ENCODE peak calls at places on chromosomes 1 and 21, in five cellular contexts. One of them, this sample, is unnamed.

GRCh38 chr1:167627865-167628641 is 2.0 kb upstream of the RCSD1 start:
- DNase-seq in heart right ventricle: no peak
- DNase-seq in psoas muscle: peak; percentile 62
- DNase-seq in AG04450: no peak
- DNase-seq in DND-41: peak; percentile 94
- DNase-seq in this sample: no peak

GRCh38 chr1:87292684-87293493 is 35.8 kb upstream of the LMO4 start:
- DNase-seq in AG04450: peak; percentile 27
- DNase-seq in DND-41: peak; percentile 63
- DNase-seq in psoas muscle: no peak
- DNase-seq in heart right ventricle: peak; percentile 66
- DNase-seq in this sample: peak; percentile 53

GRCh38 chr1:21284206-21285137 is 5.8 kb downstream of the ECE1 start:
- DNase-seq in AG04450: no peak
- DNase-seq in psoas muscle: no peak
- DNase-seq in DND-41: no peak
- DNase-seq in heart right ventricle: no peak
- DNase-seq in this sample: no peak

GRCh38 chr1:15945011-15945831 is 30.7 kb downstream of the ZBTB17 start:
- DNase-seq in AG04450: no peak
- DNase-seq in heart right ventricle: no peak
- DNase-seq in psoas muscle: no peak
- DNase-seq in DND-41: peak; percentile 5
- DNase-seq in this sample: no peak

GRCh38 chr1:82225407-82226197 is 424.9 kb downstream of the ADGRL2 start:
- DNase-seq in DND-41: no peak
- DNase-seq in psoas muscle: no peak
- DNase-seq in heart right ventricle: no peak
- DNase-seq in AG04450: no peak
- DNase-seq in this sample: peak; percentile 5

GRCh38 chr21:18030248-18030647 is 211.1 kb upstream of the C21orf91 start:
- DNase-seq in AG04450: no peak
- DNase-seq in heart right ventricle: no peak
- DNase-seq in DND-41: no peak
- DNase-seq in psoas muscle: no peak
- DNase-seq in this sample: no peak

GRCh38 chr1:226660410-226661182 is 78.5 kb downstream of the ITPKB start:
- DNase-seq in psoas muscle: peak; percentile 64
- DNase-seq in DND-41: no peak
- DNase-seq in AG04450: no peak
- DNase-seq in heart right ventricle: peak; percentile 72
- DNase-seq in this sample: no peak

GRCh38 chr21:29805110-29805509 is 134.7 kb downstream of the GRIK1 start:
- DNase-seq in DND-41: no peak
- DNase-seq in psoas muscle: no peak
- DNase-seq in AG04450: no peak
- DNase-seq in heart right ventricle: no peak
- DNase-seq in this sample: no peak

GRCh38 chr1:65393345-65393744 is 27.1 kb upstream of the LEPR start:
- DNase-seq in psoas muscle: no peak
- DNase-seq in DND-41: no peak
- DNase-seq in AG04450: no peak
- DNase-seq in heart right ventricle: no peak
- DNase-seq in this sample: peak; percentile 14

GRCh38 chr21:44892536-44893277 is 19.2 kb upstream of the PTTG1IP start:
- DNase-seq in DND-41: peak; percentile 77
- DNase-seq in heart right ventricle: peak; percentile 62
- DNase-seq in AG04450: no peak
- DNase-seq in psoas muscle: peak; percentile 80
- DNase-seq in this sample: peak; percentile 44

GRCh38 chr1:53071915-53072314 is 9.9 kb downstream of the PODN start:
- DNase-seq in psoas muscle: no peak
- DNase-seq in heart right ventricle: no peak
- DNase-seq in DND-41: no peak
- DNase-seq in AG04450: no peak
- DNase-seq in this sample: no peak

GRCh38 chr21:16082038-16082816 is 352.4 kb downstream of the USP25 start:
- DNase-seq in heart right ventricle: no peak
- DNase-seq in DND-41: no peak
- DNase-seq in AG04450: no peak
- DNase-seq in psoas muscle: no peak
- DNase-seq in this sample: peak; percentile 41

GRCh38 chr1:177898377-177898648 is 71.5 kb downstream of the SEC16B start:
- DNase-seq in DND-41: no peak
- DNase-seq in AG04450: no peak
- DNase-seq in heart right ventricle: no peak
- DNase-seq in psoas muscle: no peak
- DNase-seq in this sample: no peak

GRCh38 chr1:244603498-244603897 is 49.4 kb upstream of the DESI2 start:
- DNase-seq in DND-41: no peak
- DNase-seq in psoas muscle: no peak
- DNase-seq in heart right ventricle: no peak
- DNase-seq in AG04450: no peak
- DNase-seq in this sample: peak; percentile 39

GRCh38 chr1:155979525-155980343 is 1.4 kb upstream of the ARHGEF2 start:
- DNase-seq in DND-41: no peak
- DNase-seq in heart right ventricle: peak; percentile 79
- DNase-seq in psoas muscle: no peak
- DNase-seq in AG04450: no peak
- DNase-seq in this sample: peak; percentile 56

GRCh38 chr1:239879321-239880170 is 212.1 kb upstream of the FMN2 start:
- DNase-seq in DND-41: no peak
- DNase-seq in AG04450: no peak
- DNase-seq in psoas muscle: no peak
- DNase-seq in heart right ventricle: no peak
- DNase-seq in this sample: no peak

GRCh38 chr1:162087118-162087517 is 17.6 kb downstream of the NOS1AP start:
- DNase-seq in heart right ventricle: no peak
- DNase-seq in DND-41: no peak
- DNase-seq in psoas muscle: no peak
- DNase-seq in AG04450: no peak
- DNase-seq in this sample: no peak

GRCh38 chr1:192363177-192363576 is 46.4 kb downstream of the RGS21 start:
- DNase-seq in heart right ventricle: no peak
- DNase-seq in DND-41: no peak
- DNase-seq in AG04450: no peak
- DNase-seq in psoas muscle: no peak
- DNase-seq in this sample: no peak
- TF ChIP-seq CTCF in heart right ventricle: no peak
- TF ChIP-seq CTCF in DND-41: no peak
- TF ChIP-seq CTCF in AG04450: peak; percentile 16
- TF ChIP-seq CTCF in psoas muscle: no peak
- TF ChIP-seq CTCF in this sample: no peak

DNA sequence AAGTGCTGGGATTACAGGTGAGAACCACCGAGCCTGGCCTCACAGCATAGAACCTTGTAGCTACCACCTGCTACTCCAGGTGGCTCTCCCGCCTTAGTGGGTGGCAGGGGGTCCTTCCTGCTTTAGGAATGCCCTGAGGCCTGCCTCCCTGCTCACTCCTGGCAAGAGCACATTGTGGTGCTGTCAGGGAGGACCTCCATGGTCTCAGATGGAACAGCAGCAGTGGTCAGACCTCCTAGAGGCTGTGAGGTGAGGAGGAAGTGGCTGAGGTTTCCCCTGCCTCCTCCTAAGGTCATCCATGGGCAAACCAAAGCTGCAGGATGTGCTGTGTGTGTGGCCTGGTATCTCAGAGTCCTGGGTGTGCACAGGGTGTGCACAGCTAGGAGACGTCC is 6.7 kb downstream of the SOX13 start:
- DNase-seq in AG04450: no peak
- DNase-seq in psoas muscle: no peak
- DNase-seq in heart right ventricle: no peak
- DNase-seq in DND-41: no peak
- DNase-seq in this sample: no peak
- H3K4me3 ChIP-seq in AG04450: no peak overlapping the region
- H3K4me3 ChIP-seq in psoas muscle: peak overlapping the region; percentile 18
- H3K4me3 ChIP-seq in heart right ventricle: no peak overlapping the region
- H3K4me3 ChIP-seq in DND-41: no peak overlapping the region
- H3K4me3 ChIP-seq in this sample: no peak overlapping the region

GRCh38 chr1:58781541-58782307 is 2.1 kb downstream of the JUN start:
- DNase-seq in AG04450: no peak
- DNase-seq in heart right ventricle: peak; percentile 78
- DNase-seq in DND-41: peak; percentile 64
- DNase-seq in psoas muscle: peak; percentile 89
- DNase-seq in this sample: peak; percentile 69
- TF ChIP-seq CTCF in AG04450: peak; percentile 57
- TF ChIP-seq CTCF in heart right ventricle: peak; percentile 33
- TF ChIP-seq CTCF in DND-41: peak; percentile 69
- TF ChIP-seq CTCF in psoas muscle: peak; percentile 38
- TF ChIP-seq CTCF in this sample: peak; percentile 52

GRCh38 chr21:33069994-33070811 is at the start of gene OLIG1:
- DNase-seq in psoas muscle: peak; percentile 67
- DNase-seq in heart right ventricle: no peak
- DNase-seq in AG04450: no peak
- DNase-seq in DND-41: no peak
- DNase-seq in this sample: peak; percentile 7
- H3K4me3 ChIP-seq in psoas muscle: peak within 1 kb of the TSS; percentile 68
- H3K4me3 ChIP-seq in heart right ventricle: peak within 1 kb of the TSS; percentile 47
- H3K4me3 ChIP-seq in AG04450: no peak within 1 kb of the TSS
- H3K4me3 ChIP-seq in DND-41: no peak within 1 kb of the TSS
- H3K4me3 ChIP-seq in this sample: no peak within 1 kb of the TSS

DNA sequence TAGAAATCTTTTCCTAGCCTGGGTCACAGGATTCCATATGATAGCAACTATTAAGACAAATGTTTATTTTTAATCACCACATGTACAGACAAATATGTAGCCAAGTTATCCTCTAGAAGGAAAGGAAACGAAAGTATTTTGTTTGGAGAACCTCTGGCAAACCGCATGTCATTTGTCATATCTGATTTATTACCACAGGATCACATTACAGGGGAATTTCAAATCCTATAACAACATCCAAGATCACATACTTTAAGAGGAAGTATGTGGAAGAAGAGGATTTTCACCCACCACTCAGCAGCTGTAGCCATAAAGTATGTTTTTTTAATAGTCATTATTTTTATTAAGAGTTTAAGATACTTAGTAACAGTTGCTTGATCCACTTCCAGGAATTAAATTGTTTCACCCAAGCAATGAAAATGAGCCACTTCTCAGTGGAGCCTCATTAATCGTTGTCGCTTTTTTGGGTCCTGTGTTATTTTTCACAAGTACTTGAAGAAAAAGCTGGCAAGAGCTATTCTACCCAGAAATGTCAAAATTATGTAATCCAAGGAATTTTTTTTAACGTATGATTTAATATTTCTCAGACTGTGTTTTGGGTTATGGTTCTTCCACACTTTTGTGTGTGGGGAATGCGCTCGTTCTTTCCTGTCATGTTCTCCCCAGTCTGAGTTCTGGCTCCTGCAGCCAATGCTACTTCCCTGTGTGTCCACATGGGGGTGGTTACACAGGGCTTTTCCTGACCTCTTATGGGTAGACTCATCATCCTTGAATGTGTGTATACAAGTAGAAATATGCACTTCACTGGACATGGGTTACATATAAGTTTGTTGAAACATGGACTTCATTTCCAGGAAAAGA is 6.9 kb downstream of the SERTAD4 start:
- DNase-seq in DND-41: no peak
- DNase-seq in psoas muscle: no peak
- DNase-seq in AG04450: peak; percentile 84
- DNase-seq in heart right ventricle: no peak
- DNase-seq in this sample: peak; percentile 85
- TF ChIP-seq CTCF in DND-41: no peak
- TF ChIP-seq CTCF in psoas muscle: peak; percentile 38
- TF ChIP-seq CTCF in AG04450: peak; percentile 76
- TF ChIP-seq CTCF in heart right ventricle: peak; percentile 23
- TF ChIP-seq CTCF in this sample: peak; percentile 70

DNA sequence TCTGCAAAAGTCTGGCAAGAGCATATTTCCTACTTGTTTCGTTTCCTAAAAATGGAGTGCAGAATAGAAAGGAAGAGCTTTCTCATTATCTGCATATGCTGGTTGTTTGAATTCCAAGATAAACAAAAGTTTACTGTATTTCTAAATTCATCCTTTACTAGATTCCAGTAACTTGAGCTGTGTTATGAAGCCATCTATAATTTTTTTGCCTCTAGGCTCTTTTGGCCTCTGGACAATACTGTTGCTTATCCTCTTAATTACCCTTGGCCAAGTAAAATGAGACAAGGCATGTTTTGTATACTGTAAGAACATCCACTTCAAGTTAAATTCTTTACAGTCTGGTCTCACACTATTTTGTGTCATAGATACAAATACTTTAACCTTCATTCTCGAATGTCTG is 45.6 kb upstream of the HFM1 start:
- DNase-seq in AG04450: no peak
- DNase-seq in psoas muscle: no peak
- DNase-seq in DND-41: no peak
- DNase-seq in heart right ventricle: no peak
- DNase-seq in this sample: no peak
- H3K4me3 ChIP-seq in AG04450: no peak overlapping the region
- H3K4me3 ChIP-seq in psoas muscle: no peak overlapping the region
- H3K4me3 ChIP-seq in DND-41: no peak overlapping the region
- H3K4me3 ChIP-seq in heart right ventricle: no peak overlapping the region
- H3K4me3 ChIP-seq in this sample: no peak overlapping the region